ENCODE peak calls at places on chromosomes 7 and 10, in six cellular contexts. S is stimulated activated CD4-positive, alpha-beta T cell treated with anti-CD3 and anti-CD28 coated beads, Interleukin-1b, Interleukin-23, amount 100 ng/mL, for 24 hours; T is BE2C; A is osteocyte; X is MCF 10A; G is stomach. B is an unnamed sample.

GRCh38 chr10:14971867-14972448 is 12.8 kb downstream of the MEIG1 start:
- DNase-seq in S (peak; percentile 15), T (peak; percentile 42), A (no peak), X (peak; percentile 42), G (peak; percentile 45), B (peak; percentile 16)

GRCh38 chr10:85916999-85917573 is 449.5 kb downstream of the GRID1 start:
- DNase-seq in S (no peak), T (peak; percentile 58), A (no peak), X (peak; percentile 68), G (no peak), B (no peak)

GRCh38 chr7:121366852-121367431 is 29.2 kb downstream of the FAM3C start:
- DNase-seq in S (no peak), T (peak; percentile 13), A (no peak), X (peak; percentile 37), G (no peak), B (no peak)

GRCh38 chr7:1940402-1940786 is 270.3 kb downstream of the ELFN1 start:
- DNase-seq in S (peak; percentile 84), T (no peak), A (no peak), X (peak; percentile 50), G (peak; percentile 67), B (peak; percentile 24)

GRCh38 chr10:12588091-12588850 is 238.9 kb downstream of the CAMK1D start:
- DNase-seq in S (no peak), T (no peak), A (no peak), X (no peak), G (no peak), B (no peak)

GRCh38 chr7:121275204-121275603 is 53.6 kb upstream of the WNT16 start:
- DNase-seq in S (no peak), T (no peak), A (no peak), X (no peak), G (no peak), B (no peak)

GRCh38 chr7:142554555-142555532 is 194.4 kb upstream of the PRSS1 start:
- DNase-seq in S (no peak), T (no peak), A (no peak), X (no peak), G (no peak), B (no peak)

GRCh38 chr10:90418869-90419652 is 438.8 kb downstream of the HTR7 start:
- DNase-seq in S (no peak), T (no peak), A (no peak), X (peak; percentile 87), G (no peak), B (no peak)

GRCh38 chr10:123270221-123270620 is 116.0 kb downstream of the BUB3 start:
- DNase-seq in S (no peak), T (no peak), A (no peak), X (peak; percentile 13), G (no peak), B (no peak)

GRCh38 chr7:84674236-84674913 is 479.8 kb upstream of the SEMA3A start:
- DNase-seq in S (no peak), T (no peak), A (no peak), X (peak; percentile 51), G (no peak), B (no peak)

GRCh38 chr10:103096130-103096529 is 96.9 kb downstream of the NT5C2 start:
- DNase-seq in S (no peak), T (no peak), A (no peak), X (no peak), G (no peak), B (no peak)

GRCh38 chr7:47571355-47572100 is 10.4 kb downstream of the TNS3 start:
- DNase-seq in S (no peak), T (peak; percentile 76), A (peak; percentile 87), X (peak; percentile 81), G (peak; percentile 83), B (peak; percentile 89)